ENCODE peak calls at places on chromosomes 1 and 21, in five cellular contexts. L, E, B, S and C are unnamed samples.

GRCh38 chr1:117093870-117094621 is 27.5 kb downstream of the TRIM45 start:
- DNase-seq in B (no peak), S (peak; percentile 75), E (peak; percentile 66), L (peak; percentile 68), C (no peak)

GRCh38 chr1:166952002-166952746 is 23.2 kb downstream of the ILDR2 start:
- DNase-seq in L (no peak), S (no peak), E (no peak), B (no peak), C (no peak)

GRCh38 chr1:109892476-109893368 is 17.9 kb upstream of the CSF1 start:
- DNase-seq in E (no peak), S (no peak), B (no peak), L (no peak), C (no peak)

GRCh38 chr1:77739235-77739634 is 20.4 kb downstream of the USP33 start:
- DNase-seq in B (no peak), L (no peak), E (no peak), S (no peak), C (no peak)

GRCh38 chr1:96236156-96236739 is 485.3 kb upstream of the PTBP2 start:
- DNase-seq in B (no peak), S (peak; percentile 69), L (peak; percentile 15), E (peak; percentile 26), C (peak; percentile 16)

GRCh38 chr1:1680912-1681273 is 11.7 kb downstream of the SLC35E2B start:
- DNase-seq in B (peak; percentile 14), E (peak; percentile 94), S (no peak), L (no peak), C (no peak)

GRCh38 chr1:47233165-47233564 is 1.1 kb upstream of the TAL1 start:
- DNase-seq in B (no peak), L (no peak), E (no peak), S (no peak), C (no peak)

GRCh38 chr1:51421961-51422360 is 91.6 kb upstream of the TTC39A start:
- DNase-seq in B (no peak), L (no peak), S (peak; percentile 79), E (peak; percentile 34), C (no peak)

GRCh38 chr1:110188116-110188618 is 21.9 kb upstream of the KCNC4 start:
- DNase-seq in B (no peak), S (no peak), L (no peak), E (no peak), C (peak; percentile 84)

GRCh38 chr1:40896482-40896881 is 34.3 kb upstream of the CITED4 start:
- DNase-seq in E (peak; percentile 18), L (no peak), B (no peak), S (no peak), C (no peak)

GRCh38 chr1:6174621-6175410 is 5.3 kb downstream of the CHD5 start:
- DNase-seq in S (no peak), B (no peak), E (no peak), L (no peak), C (no peak)

GRCh38 chr21:33687634-33688033 is 45.3 kb downstream of the ITSN1 start:
- DNase-seq in L (peak; percentile 5), S (no peak), E (no peak), B (no peak), C (no peak)
- H3K27ac ChIP-seq in L (no peak overlapping the region), S (no peak overlapping the region), E (no peak overlapping the region), B (no peak overlapping the region), C (no peak overlapping the region)

GRCh38 chr21:32411366-32412161 is 942 bp upstream of the EVA1C start:
- DNase-seq in L (no peak), S (peak; percentile 76), E (peak; percentile 91), B (peak; percentile 95), C (peak; percentile 25)

GRCh38 chr21:32412998-32413504 is 545 bp downstream of the EVA1C start:
- DNase-seq in E (peak; percentile 72), S (peak; percentile 36), L (no peak), B (peak; percentile 80), C (no peak)

GRCh38 chr21:32410916-32411315 is 1.6 kb upstream of the EVA1C start:
- DNase-seq in L (no peak), S (no peak), B (no peak), E (no peak), C (no peak)

GRCh38 chr21:32412162-32412997 is at the start of gene EVA1C:
- DNase-seq in L (no peak), B (peak; percentile 83), S (peak; percentile 63), E (peak; percentile 84), C (no peak)

DNA sequence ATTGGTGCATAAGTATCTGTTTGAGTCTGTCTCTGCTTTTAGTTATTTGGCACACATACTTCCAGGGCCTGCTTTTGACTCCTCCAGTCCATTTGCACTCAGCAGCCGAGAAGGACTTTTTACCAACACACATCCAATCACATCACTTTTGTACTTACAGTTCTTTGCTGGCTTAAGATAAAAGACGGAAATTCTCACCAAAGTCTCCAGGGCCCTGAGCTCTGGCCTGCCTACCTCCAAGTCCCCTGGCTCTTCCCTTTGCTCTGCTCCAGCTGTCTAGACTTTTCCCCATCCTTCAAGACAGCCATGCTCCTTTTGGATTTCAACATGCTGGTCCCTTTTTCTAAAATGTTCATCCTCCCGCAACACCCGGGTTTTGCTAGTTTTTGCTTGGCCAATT is 2.2 kb upstream of the EVA1C start:
- DNase-seq in B (no peak), E (no peak), L (no peak), S (no peak), C (no peak)
- H3K27ac ChIP-seq in B (peak overlapping the region; percentile 99), E (peak overlapping the region; percentile 38), L (no peak overlapping the region), S (no peak overlapping the region), C (no peak overlapping the region)

GRCh38 chr1:220526294-220526693 is 1.6 kb upstream of the MARK1 start:
- DNase-seq in S (peak; percentile 16), B (no peak), L (no peak), E (no peak), C (no peak)

GRCh38 chr1:220528679-220529529 is 968 bp downstream of the MARK1 start:
- DNase-seq in L (no peak), S (no peak), B (no peak), E (no peak), C (peak; percentile 29)

GRCh38 chr1:220529530-220529920 is 1.6 kb downstream of the MARK1 start:
- DNase-seq in B (no peak), E (no peak), L (no peak), S (no peak), C (no peak)

GRCh38 chr1:220528049-220528678 is at the start of gene MARK1:
- DNase-seq in L (peak; percentile 68), S (peak; percentile 62), B (peak; percentile 54), E (peak; percentile 31), C (peak; percentile 35)

DNA sequence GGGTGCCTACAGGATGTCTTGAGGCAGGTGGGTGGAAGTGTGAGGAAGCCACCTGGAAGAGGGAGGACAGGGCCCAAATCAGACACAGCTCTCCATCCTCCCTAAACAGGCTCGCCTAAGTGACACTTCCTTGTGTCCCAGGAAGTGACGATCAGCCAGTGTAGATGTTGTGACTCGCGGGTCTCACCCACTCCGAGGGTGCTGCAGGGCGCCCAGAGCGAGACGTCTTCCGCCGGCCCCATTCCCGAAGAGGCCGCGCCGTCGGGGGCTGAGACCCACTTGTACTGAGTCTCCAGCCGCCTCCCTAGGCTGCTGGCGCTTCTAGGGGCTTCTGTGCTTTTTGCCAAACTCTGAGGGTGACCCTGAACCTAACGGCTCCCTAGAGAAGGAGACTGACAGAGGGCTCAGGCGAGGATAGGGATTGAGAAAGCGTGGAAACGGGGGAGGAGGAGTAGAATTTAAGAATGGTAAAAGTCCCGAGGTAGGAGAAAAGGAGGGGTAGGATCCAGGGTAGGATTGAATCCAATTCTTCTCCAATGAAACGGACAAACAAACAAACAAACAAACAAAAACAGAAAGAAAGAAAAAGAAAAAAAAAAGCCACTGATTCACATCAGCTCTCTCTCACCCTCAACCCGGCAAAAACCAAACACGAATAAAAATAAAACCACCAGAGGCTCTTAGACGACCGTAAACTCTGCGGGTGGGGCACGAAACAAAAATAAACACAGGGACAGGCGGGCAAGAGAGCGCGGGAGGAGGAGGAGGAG is 472 bp upstream of the MARK1 start:
- DNase-seq in S (peak; percentile 28), E (peak; percentile 15), B (no peak), L (no peak), C (no peak)
- H3K27ac ChIP-seq in S (no peak overlapping the region), E (no peak overlapping the region), B (peak overlapping the region; percentile 68), L (no peak overlapping the region), C (no peak overlapping the region)

DNA sequence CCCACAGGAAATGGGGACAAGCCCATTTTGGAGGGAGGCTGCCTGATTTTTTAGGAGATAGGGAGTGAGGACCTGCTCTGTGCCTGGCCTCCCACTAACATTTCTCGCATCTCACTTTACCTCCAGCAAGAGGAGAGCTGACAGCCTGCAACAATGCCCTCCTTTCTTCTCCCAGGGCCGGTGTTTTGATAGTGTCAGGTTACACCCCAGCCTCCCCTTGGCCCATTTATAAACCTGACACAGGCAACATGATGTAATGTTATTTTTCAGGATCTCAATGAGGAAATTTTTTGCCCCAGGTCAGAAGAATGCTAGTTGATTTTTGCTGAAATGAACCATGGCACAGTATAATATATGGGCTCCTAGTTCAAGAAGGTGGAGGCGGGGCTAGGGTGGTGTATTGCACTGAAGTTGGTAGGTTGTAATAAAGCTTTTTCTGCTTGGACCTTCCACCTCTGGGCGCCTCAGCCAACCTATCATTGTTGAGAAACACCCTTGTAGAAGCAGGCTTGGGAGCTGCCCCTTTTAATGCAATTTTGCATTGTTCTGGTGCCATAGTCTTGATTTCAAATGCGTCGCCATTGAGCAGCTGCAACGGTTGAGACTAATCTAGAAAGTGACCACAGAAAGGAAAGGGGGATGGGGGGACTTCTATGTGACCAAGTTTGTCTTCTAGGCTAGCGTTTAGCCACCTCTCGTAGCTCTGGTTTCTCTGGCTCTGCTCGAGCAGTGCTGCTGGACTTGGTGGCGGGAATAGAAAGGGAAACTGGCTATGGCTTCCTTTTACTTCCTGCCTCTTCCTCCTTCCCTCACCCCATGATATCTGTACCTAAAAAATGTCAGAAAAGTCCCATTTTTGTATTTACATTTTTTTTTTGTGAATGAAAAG is 53.0 kb downstream of the PBX1 start:
- DNase-seq in B (no peak), E (peak; percentile 70), L (no peak), S (peak; percentile 42), C (peak; percentile 78)
- H3K27ac ChIP-seq in B (no peak overlapping the region), E (peak overlapping the region; percentile 83), L (no peak overlapping the region), S (no peak overlapping the region), C (peak overlapping the region; percentile 57)

GRCh38 chr21:26800001-26800400 is 45.2 kb downstream of the ADAMTS1 start:
- DNase-seq in L (no peak), S (no peak), E (no peak), B (no peak), C (no peak)
- H3K27ac ChIP-seq in L (no peak overlapping the region), S (no peak overlapping the region), E (peak overlapping the region; percentile 50), B (no peak overlapping the region), C (no peak overlapping the region)

DNA sequence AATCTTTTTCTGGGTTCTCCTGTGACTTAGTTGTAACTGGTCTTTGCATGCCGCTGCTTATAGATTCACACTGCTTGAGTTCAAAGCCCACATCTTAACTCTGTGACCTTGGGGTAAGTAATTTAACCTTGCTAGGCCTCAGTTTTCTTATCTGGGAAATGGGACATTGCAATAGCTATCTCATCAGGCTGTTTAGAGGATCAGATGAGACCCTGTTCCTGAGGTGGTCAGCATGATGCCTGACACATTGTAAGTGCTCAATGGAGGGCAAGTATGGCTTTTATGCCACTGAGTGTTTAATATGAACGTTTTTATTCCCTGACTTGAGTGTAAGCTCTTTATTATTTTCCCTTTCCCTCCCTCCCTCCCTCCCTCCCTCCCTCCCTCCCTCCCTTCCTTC is 70.0 kb upstream of the WDR26 start:
- DNase-seq in E (no peak), S (no peak), L (no peak), B (no peak), C (no peak)
- H3K27ac ChIP-seq in E (no peak overlapping the region), S (peak overlapping the region; percentile 86), L (peak overlapping the region; percentile 76), B (peak overlapping the region; percentile 82), C (no peak overlapping the region)